ENCODE peak calls at places on chromosomes 6 and 20, in seven cellular contexts. D, Y, H, W, S, G and U are unnamed samples.

GRCh38 chr6:3165631-3166534 is 8.5 kb upstream of the TUBB2A start:
- DNase-seq in W (peak; percentile 18), Y (no peak), G (no peak), S (peak; percentile 67), H (no peak), D (no peak), U (no peak)

GRCh38 chr20:8722277-8722928 is 346.5 kb upstream of the PLCB4 start:
- DNase-seq in W (peak; percentile 83), H (peak; percentile 35), Y (peak; percentile 52), G (peak; percentile 59), S (no peak), D (peak; percentile 30), U (no peak)

GRCh38 chr6:33739611-33740010 is 7.1 kb downstream of the IP6K3 start:
- DNase-seq in Y (no peak), W (no peak), S (no peak), D (no peak), H (no peak), G (no peak), U (no peak)

GRCh38 chr20:36202891-36203338 is 33.4 kb upstream of the AAR2 start:
- DNase-seq in W (peak; percentile 51), Y (peak; percentile 89), S (peak; percentile 43), D (no peak), H (peak; percentile 89), G (peak; percentile 10), U (peak; percentile 82)

GRCh38 chr20:56391596-56392281 is at the start of gene AURKA:
- DNase-seq in Y (no peak), S (no peak), D (no peak), H (no peak), W (peak; percentile 24), G (no peak), U (no peak)

GRCh38 chr6:125271486-125272159 is 30.1 kb downstream of the HDDC2 start:
- DNase-seq in W (no peak), H (no peak), D (no peak), Y (no peak), G (no peak), S (no peak), U (no peak)

GRCh38 chr6:156351346-156351966 is 425.7 kb upstream of the ARID1B start:
- DNase-seq in G (no peak), H (no peak), D (no peak), W (no peak), Y (peak; percentile 25), S (no peak), U (no peak)

GRCh38 chr6:125868996-125869395 is 78.2 kb downstream of the NCOA7 start:
- DNase-seq in Y (peak; percentile 57), G (no peak), D (no peak), H (no peak), W (no peak), S (no peak), U (no peak)

GRCh38 chr6:158334534-158334933 is 22.3 kb downstream of the TULP4 start:
- DNase-seq in S (no peak), Y (no peak), W (no peak), D (no peak), H (no peak), G (no peak), U (no peak)

GRCh38 chr6:41547799-41548097 is 1.6 kb downstream of the FOXP4 start:
- DNase-seq in Y (no peak), D (no peak), S (no peak), G (no peak), H (no peak), W (no peak), U (no peak)

GRCh38 chr6:41548841-41549642 is 2.9 kb downstream of the FOXP4 start:
- DNase-seq in Y (no peak), W (no peak), D (no peak), G (no peak), H (no peak), S (no peak), U (no peak)

GRCh38 chr6:41549673-41550072 is 3.5 kb downstream of the FOXP4 start:
- DNase-seq in H (no peak), Y (no peak), G (no peak), S (no peak), D (no peak), W (no peak), U (no peak)

GRCh38 chr6:41546866-41547798 is 951 bp downstream of the FOXP4 start:
- DNase-seq in Y (peak; percentile 80), S (no peak), D (no peak), G (no peak), W (no peak), H (peak; percentile 81), U (no peak)

GRCh38 chr6:41548098-41548840 is 2.1 kb downstream of the FOXP4 start:
- DNase-seq in D (no peak), H (no peak), S (no peak), G (no peak), Y (no peak), W (no peak), U (no peak)
- TF ChIP-seq JUND in D (no peak), H (no peak), S (no peak), G (no peak), Y (no peak), W (no peak), U (no peak)

GRCh38 chr20:22796465-22797077 is 212.2 kb upstream of the FOXA2 start:
- DNase-seq in Y (no peak), H (no peak), D (no peak), G (no peak), S (no peak), W (no peak), U (no peak)
- TF ChIP-seq JUND in Y (no peak), H (no peak), D (no peak), G (no peak), S (no peak), W (no peak), U (no peak)

DNA sequence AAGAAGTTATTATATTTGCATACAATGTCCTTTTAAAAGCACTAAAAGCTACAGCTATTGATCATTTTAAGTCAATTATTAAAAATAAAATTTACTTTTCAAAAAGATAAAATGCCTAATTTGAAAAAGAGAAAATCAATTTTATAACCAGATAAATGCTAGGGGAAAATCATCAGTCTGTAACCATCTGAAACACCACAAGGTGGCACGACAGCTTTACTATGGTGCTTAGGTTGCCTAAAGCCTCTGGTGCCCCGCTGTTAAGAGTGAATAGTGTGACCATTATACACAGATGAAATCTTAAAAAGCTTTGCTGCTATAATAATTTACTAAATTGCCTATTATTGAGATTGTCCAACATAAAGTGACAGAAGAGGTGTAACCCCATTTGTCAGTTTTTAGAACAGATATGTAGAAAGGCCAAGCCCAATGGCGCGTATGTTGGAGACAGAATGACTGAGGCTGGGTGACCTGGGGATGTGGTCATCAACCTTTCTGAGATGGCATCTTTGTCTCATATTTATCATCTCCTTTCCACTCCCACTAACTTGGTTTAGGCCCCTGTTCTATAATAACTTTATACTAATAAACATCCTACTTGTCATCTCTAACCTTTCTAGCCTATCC is 100.8 kb downstream of the MOXD1 start:
- DNase-seq in Y (peak; percentile 14), W (peak; percentile 37), H (no peak), G (peak; percentile 40), D (no peak), S (no peak), U (peak; percentile 9)
- TF ChIP-seq JUND in Y (no peak), W (no peak), H (no peak), G (no peak), D (no peak), S (no peak), U (no peak)

GRCh38 chr20:39659010-39659409 is 696.9 kb downstream of the DHX35 start:
- DNase-seq in G (no peak), Y (no peak), W (no peak), S (no peak), D (no peak), H (no peak), U (no peak)

GRCh38 chr20:39661833-39662232 is 699.7 kb downstream of the DHX35 start:
- DNase-seq in W (no peak), D (no peak), Y (no peak), G (no peak), S (no peak), H (no peak), U (no peak)

GRCh38 chr20:39660251-39660650 is 698.1 kb downstream of the DHX35 start:
- DNase-seq in Y (no peak), S (no peak), H (no peak), W (no peak), D (no peak), G (no peak), U (no peak)

GRCh38 chr20:39660965-39661364 is 698.8 kb downstream of the DHX35 start:
- DNase-seq in H (no peak), S (no peak), Y (no peak), W (no peak), G (no peak), D (no peak), U (no peak)
- TF ChIP-seq JUND in H (no peak), S (no peak), Y (no peak), W (no peak), G (no peak), D (no peak), U (no peak)

GRCh38 chr6:46221221-46221793 is 50.5 kb upstream of the ENPP5 start:
- DNase-seq in W (peak; percentile 26), S (no peak), Y (no peak), H (peak; percentile 41), G (peak; percentile 18), D (peak; percentile 48), U (peak; percentile 63)
- TF ChIP-seq JUND in W (no peak), S (no peak), Y (no peak), H (no peak), G (no peak), D (no peak), U (no peak)

GRCh38 chr20:63008541-63009043 is 1.8 kb upstream of the BHLHE23 start:
- DNase-seq in S (no peak), D (no peak), H (no peak), W (no peak), G (no peak), Y (peak; percentile 62), U (no peak)
- TF ChIP-seq JUND in S (no peak), D (no peak), H (no peak), W (no peak), G (no peak), Y (no peak), U (no peak)

GRCh38 chr6:109303647-109304283 is 78.5 kb downstream of the CD164 start:
- DNase-seq in W (no peak), S (no peak), Y (no peak), H (peak; percentile 54), G (no peak), D (no peak), U (no peak)

GRCh38 chr6:109305028-109305427 is 77.2 kb downstream of the CD164 start:
- DNase-seq in S (no peak), H (no peak), G (no peak), Y (no peak), W (no peak), D (no peak), U (no peak)

GRCh38 chr6:109303149-109303548 is 79.1 kb downstream of the CD164 start:
- DNase-seq in S (no peak), Y (no peak), W (no peak), H (no peak), G (no peak), D (no peak), U (no peak)

GRCh38 chr6:109302176-109302575 is 80.1 kb downstream of the CD164 start:
- DNase-seq in D (no peak), H (no peak), W (no peak), G (no peak), S (no peak), Y (no peak), U (no peak)

GRCh38 chr6:109304284-109305015 is 77.8 kb downstream of the CD164 start:
- DNase-seq in H (peak; percentile 82), Y (no peak), D (no peak), G (no peak), S (no peak), W (no peak), U (no peak)
- TF ChIP-seq JUND in H (peak; percentile 79), Y (no peak), D (no peak), G (no peak), S (no peak), W (no peak), U (no peak)

GRCh38 chr6:42387336-42387735 is 64.4 kb downstream of the TRERF1 start:
- DNase-seq in D (no peak), G (no peak), H (no peak), Y (no peak), S (no peak), W (no peak), U (no peak)
- TF ChIP-seq JUND in D (no peak), G (no peak), H (no peak), Y (no peak), S (no peak), W (no peak), U (no peak)